ENCODE peak calls at places on chromosomes 13 and 19, in nine cellular contexts. I is cardiac muscle cell, Y is upper lobe of right lung, S is GM23338, F is brain microvascular endothelial cell, E is thoracic aorta, C is fibroblast of lung, L is Peyer's patch, J is endodermal cell. O is an unnamed sample.

GRCh38 chr13:50676602-50677001 is 166.9 kb downstream of the DLEU7 start:
- DNase-seq in E (no peak), L (no peak), Y (no peak), F (peak; percentile 89), I (peak; percentile 54), C (peak; percentile 31), J (peak; percentile 58), S (no peak), O (no peak)

GRCh38 chr13:100542546-100543156 is 45.9 kb downstream of the GGACT start:
- DNase-seq in Y (no peak), J (no peak), L (peak; percentile 30), I (peak; percentile 50), S (peak; percentile 61), F (peak; percentile 5), C (peak; percentile 76), E (no peak), O (no peak)

GRCh38 chr19:47188507-47189033 is 42.4 kb downstream of the BBC3 start:
- DNase-seq in S (no peak), I (no peak), C (no peak), F (no peak), Y (no peak), L (no peak), E (no peak), J (no peak), O (no peak)

GRCh38 chr13:113053801-113054604 is 51.6 kb upstream of the F7 start:
- DNase-seq in L (no peak), F (no peak), Y (peak; percentile 51), I (no peak), S (no peak), J (no peak), C (no peak), E (no peak), O (no peak)

GRCh38 chr13:96661612-96662011 is 332.7 kb downstream of the OXGR1 start:
- DNase-seq in L (no peak), I (no peak), S (no peak), J (no peak), E (no peak), F (no peak), C (no peak), Y (no peak), O (no peak)

GRCh38 chr19:2529473-2529918 is 53.6 kb downstream of the GADD45B start:
- DNase-seq in I (peak; percentile 70), L (peak; percentile 80), F (peak; percentile 90), Y (no peak), S (no peak), E (no peak), C (peak; percentile 84), J (no peak), O (peak; percentile 8)

GRCh38 chr13:100636004-100636403 is 38.6 kb downstream of the TMTC4 start:
- DNase-seq in I (no peak), C (no peak), L (no peak), S (no peak), J (no peak), Y (no peak), F (no peak), E (no peak), O (no peak)

GRCh38 chr13:22194106-22194810 is 523.4 kb downstream of the FGF9 start:
- DNase-seq in C (no peak), L (no peak), E (no peak), I (no peak), S (no peak), Y (no peak), F (no peak), J (no peak), O (no peak)

GRCh38 chr13:100196380-100196779 is 107.5 kb downstream of the PCCA start:
- DNase-seq in I (no peak), C (no peak), S (no peak), J (no peak), F (no peak), E (no peak), Y (no peak), L (no peak), O (no peak)

GRCh38 chr13:113920606-113921306 is 53.1 kb downstream of the C13orf46 start:
- DNase-seq in L (no peak), Y (no peak), J (peak; percentile 29), F (no peak), C (no peak), E (no peak), S (no peak), I (no peak), O (peak; percentile 21)

GRCh38 chr19:3670258-3670795 is 29.9 kb downstream of the PIP5K1C start:
- DNase-seq in E (peak; percentile 76), I (peak; percentile 95), F (peak; percentile 65), J (peak; percentile 55), Y (no peak), L (peak; percentile 71), S (no peak), C (peak; percentile 96), O (no peak)

GRCh38 chr19:8576273-8576993 is 809 bp downstream of the MYO1F start:
- DNase-seq in C (no peak), I (no peak), J (no peak), Y (no peak), E (no peak), F (no peak), S (no peak), L (peak; percentile 69), O (no peak)

GRCh38 chr13:51154029-51154555 is 43.0 kb upstream of the C13orf42 start:
- DNase-seq in L (no peak), I (peak; percentile 80), Y (no peak), J (peak; percentile 28), C (peak; percentile 27), E (no peak), F (peak; percentile 33), S (no peak), O (no peak)

GRCh38 chr13:111007209-111007608 is 92.3 kb upstream of the ANKRD10 start:
- DNase-seq in E (no peak), S (no peak), L (no peak), J (no peak), F (peak; percentile 16), Y (no peak), I (peak; percentile 22), C (no peak), O (no peak)

GRCh38 chr19:16260794-16261161 is 63.1 kb downstream of the AP1M1 start:
- DNase-seq in Y (no peak), I (no peak), J (no peak), L (no peak), C (no peak), E (no peak), F (no peak), S (no peak), O (no peak)

GRCh38 chr19:49441210-49441959 is at the start of gene SLC17A7:
- DNase-seq in F (no peak), I (no peak), S (peak; percentile 90), L (peak; percentile 57), E (no peak), J (peak; percentile 91), Y (no peak), C (no peak), O (no peak)

GRCh38 chr19:11480927-11481776 is at the start of gene ELAVL3:
- DNase-seq in L (no peak), F (no peak), J (peak; percentile 68), C (no peak), E (no peak), Y (no peak), S (peak; percentile 76), I (no peak), O (no peak)

GRCh38 chr13:94160875-94161274 is 318.6 kb downstream of the DCT start:
- DNase-seq in C (no peak), I (no peak), J (no peak), Y (no peak), F (no peak), E (no peak), L (no peak), S (no peak), O (no peak)

GRCh38 chr19:40229926-40230417 is 3.5 kb upstream of the CCNP start:
- DNase-seq in L (no peak), F (no peak), S (no peak), C (no peak), J (no peak), I (no peak), E (no peak), Y (no peak), O (no peak)

GRCh38 chr19:16017138-16017490 is 59.2 kb upstream of the TPM4 start:
- DNase-seq in C (no peak), E (no peak), I (no peak), Y (peak; percentile 37), F (no peak), S (no peak), J (no peak), L (no peak), O (no peak)

DNA sequence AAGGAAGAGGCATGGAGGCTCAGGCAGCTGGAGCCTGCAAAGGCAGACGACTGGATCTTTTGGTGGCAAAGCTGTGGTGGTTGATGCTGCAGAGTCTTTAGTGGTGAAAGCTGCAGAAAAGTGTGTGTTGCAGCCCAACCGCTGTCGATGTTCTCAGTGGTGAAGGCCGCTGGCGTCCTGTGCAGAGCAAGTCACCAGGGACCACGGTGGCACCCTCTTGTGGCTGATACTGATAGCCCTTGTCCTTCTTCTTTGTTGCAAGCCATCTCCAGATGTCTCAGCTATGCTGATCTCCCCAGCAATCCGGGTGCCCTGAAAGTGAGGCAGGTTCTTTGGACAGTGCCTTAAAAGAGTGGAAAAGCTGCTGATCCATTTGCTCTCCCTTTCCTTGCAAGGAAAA is 610.9 kb upstream of the PCDH9 start:
- DNase-seq in C (no peak), F (no peak), J (peak; percentile 83), S (peak; percentile 74), I (no peak), E (no peak), L (no peak), Y (no peak), O (no peak)
- TF ChIP-seq CTCF in C (no peak), F (peak; percentile 7), J (peak; percentile 73), S (peak; percentile 76), I (no peak), E (no peak), L (no peak), Y (no peak), O (no peak)

GRCh38 chr19:928471-929259 is 2.8 kb downstream of the ARID3A start:
- DNase-seq in J (peak; percentile 78), I (peak; percentile 34), Y (peak; percentile 82), S (no peak), L (no peak), F (no peak), C (no peak), E (no peak), O (no peak)
- H3K36me3 ChIP-seq in J (peaks cover 11% of the 10 kb centered on the region), I (peaks cover 17% of the 10 kb centered on the region), Y (peaks cover 8% of the 10 kb centered on the region), S (no peaks in the 10 kb centered on the region), L (peaks cover 8% of the 10 kb centered on the region), F (peaks cover 9% of the 10 kb centered on the region), C (peaks cover 10% of the 10 kb centered on the region), E (no peaks in the 10 kb centered on the region), O (no peaks in the 10 kb centered on the region)

DNA sequence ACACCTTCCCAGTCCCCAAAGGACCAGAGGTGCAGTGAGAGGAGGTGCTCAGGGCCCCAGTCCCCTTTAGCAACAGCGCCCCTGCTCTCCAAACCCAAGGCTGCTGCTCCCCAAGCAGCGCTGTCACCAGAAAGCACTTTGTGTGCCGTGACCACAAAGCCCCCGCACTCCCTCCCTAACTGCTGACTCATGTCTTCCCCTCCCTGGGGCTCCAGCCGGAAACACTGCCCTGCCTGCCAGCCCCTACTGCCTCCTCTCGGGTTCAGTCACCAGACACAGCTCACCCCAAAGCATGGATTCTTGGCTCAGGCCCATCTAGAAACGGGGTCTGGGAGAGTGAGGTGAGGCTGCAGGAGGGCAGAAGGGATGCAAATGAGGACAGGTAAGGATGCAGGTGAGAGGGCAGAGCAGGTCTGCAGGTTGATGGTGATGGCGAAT is 4.9 kb upstream of the TNFSF14 start:
- DNase-seq in C (peak; percentile 28), E (no peak), I (peak; percentile 82), F (peak; percentile 49), Y (peak; percentile 76), J (peak; percentile 87), S (peak; percentile 88), L (peak; percentile 91), O (no peak)
- TF ChIP-seq CTCF in C (no peak), E (no peak), I (no peak), F (no peak), Y (no peak), J (no peak), S (peak; percentile 33), L (no peak), O (no peak)

GRCh38 chr19:51586799-51587198 is 15.7 kb downstream of the ZNF175 start:
- DNase-seq in E (no peak), C (no peak), Y (no peak), J (no peak), F (no peak), I (no peak), L (no peak), S (no peak), O (no peak)
- H3K36me3 ChIP-seq in E (peaks cover 45% of the 10 kb centered on the region), C (peaks cover 10% of the 10 kb centered on the region), Y (peaks cover 48% of the 10 kb centered on the region), J (peaks cover 67% of the 10 kb centered on the region), F (peaks cover 59% of the 10 kb centered on the region), I (peaks cover 39% of the 10 kb centered on the region), L (peaks cover 61% of the 10 kb centered on the region), S (peaks cover 41% of the 10 kb centered on the region), O (peaks cover 12% of the 10 kb centered on the region)

O was measured in pancreas.